ENCODE peak calls at places on chromosomes 4 and X, in four cellular contexts. Z, N, K and D are unnamed samples.

GRCh38 chr4:168831919-168832745 is 177.9 kb downstream of the CBR4 start:
- DNase-seq in Z (peak), N (peak), K (no peak), D (peak)

GRCh38 chr4:53189011-53189410 is 176.8 kb downstream of the SCFD2 start:
- DNase-seq in Z (no peak), N (peak), K (no peak), D (no peak)

GRCh38 chrX:123803331-123803983 is 56.4 kb upstream of the XIAP start:
- DNase-seq in Z (peak), N (peak), K (no peak), D (peak)

GRCh38 chr4:176065365-176066249 is at the start of gene WDR17:
- DNase-seq in Z (peak), N (peak), K (peak), D (peak)

GRCh38 chr4:67522851-67523671 is 22.2 kb downstream of the CENPC start:
- DNase-seq in Z (no peak), N (peak), K (no peak), D (peak)

GRCh38 chr4:125703443-125703842 is 388.7 kb downstream of the FAT4 start:
- DNase-seq in Z (no peak), N (peak), K (no peak), D (no peak)

GRCh38 chr4:13980317-13980716 is 352.8 kb upstream of the BOD1L1 start:
- DNase-seq in Z (no peak), N (peak), K (no peak), D (no peak)

GRCh38 chr4:171676555-171677215 is 136.5 kb upstream of the GALNTL6 start:
- DNase-seq in Z (no peak), N (no peak), K (peak), D (no peak)

GRCh38 chrX:104670051-104670450 is 104.1 kb downstream of the IL1RAPL2 start:
- DNase-seq in Z (no peak), N (no peak), K (no peak), D (no peak)

GRCh38 chr4:158823461-158823873 is 54.6 kb downstream of the FNIP2 start:
- DNase-seq in Z (no peak), N (peak), K (no peak), D (no peak)

GRCh38 chr4:137825505-137825904 is 293.2 kb upstream of the PCDH18 start:
- DNase-seq in Z (no peak), N (no peak), K (no peak), D (no peak)

GRCh38 chr4:137823007-137823406 is 290.7 kb upstream of the PCDH18 start:
- DNase-seq in Z (no peak), N (no peak), K (no peak), D (no peak)

DNA sequence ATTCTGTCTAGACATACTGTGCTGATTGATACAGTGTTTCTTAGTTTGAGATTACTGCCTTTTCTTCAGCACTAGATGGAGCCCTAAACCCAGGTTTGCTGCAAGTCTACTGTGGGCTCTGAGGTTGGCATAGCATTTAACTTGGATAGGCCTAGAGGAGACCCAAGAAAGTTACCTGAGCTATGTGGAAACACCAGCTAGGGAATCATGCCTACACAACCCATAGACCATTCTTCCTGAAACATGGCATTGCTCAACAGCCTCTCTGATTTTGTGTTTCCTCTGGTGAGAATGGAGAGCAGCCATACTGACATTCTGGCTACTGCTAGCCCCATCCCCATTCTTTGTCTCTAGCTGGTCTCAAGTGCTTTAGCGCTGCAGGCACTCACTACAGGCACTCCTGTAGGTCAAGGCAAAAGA is 287.7 kb upstream of the PCDH18 start:
- DNase-seq in Z (peak), N (peak), K (peak), D (no peak)
- TF ChIP-seq CTCF in Z (peak), N (peak), K (peak), D (peak)

DNA sequence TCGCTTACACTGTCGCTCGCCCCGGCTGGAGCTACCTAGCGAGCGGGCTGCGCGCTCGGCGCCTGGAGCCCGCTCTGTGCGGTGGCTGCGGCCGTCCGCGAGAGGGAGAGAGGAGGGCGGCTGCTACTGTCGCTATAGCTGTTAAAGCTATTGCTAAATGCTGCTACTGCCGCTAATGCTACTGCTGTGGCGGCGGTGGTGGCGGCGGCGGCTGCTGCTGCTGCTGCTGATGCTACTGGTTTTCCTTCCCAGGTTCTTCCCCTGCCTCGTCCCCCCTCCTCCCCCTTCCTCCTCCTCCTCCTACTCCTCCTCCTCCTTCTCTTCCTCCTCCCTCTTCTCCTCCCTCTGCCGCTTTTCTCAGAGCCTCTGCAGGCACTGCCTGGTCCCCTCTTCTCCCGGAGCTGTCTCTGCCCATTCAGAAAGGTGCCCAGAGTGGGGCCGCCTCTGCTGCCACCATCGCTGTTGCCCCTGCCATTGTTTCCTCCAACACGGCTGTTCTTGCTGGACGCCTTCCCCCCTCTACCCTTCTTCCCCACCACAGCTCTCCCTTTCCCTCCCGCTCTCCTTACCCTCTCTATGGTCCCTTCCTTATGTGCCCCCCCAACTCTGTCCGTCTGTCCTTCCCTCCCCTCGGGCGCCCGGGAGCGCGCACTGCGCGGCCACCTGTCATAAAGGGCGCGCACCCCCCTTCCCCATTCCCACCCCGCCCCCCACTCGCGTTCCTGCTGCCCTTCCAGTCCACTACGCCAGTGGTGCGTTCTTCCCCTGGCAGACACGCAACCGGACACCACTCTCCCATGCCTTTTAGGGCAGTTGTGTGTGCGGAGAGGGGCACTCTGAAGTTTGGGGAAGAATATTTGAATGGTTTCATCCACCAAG is at the start of gene NEXMIF:
- DNase-seq in Z (peak), N (no peak), K (no peak), D (no peak)
- TF ChIP-seq MXI1 in Z (no peak), N (no peak), K (no peak), D (no peak)

GRCh38 chr4:63717384-63717783 is 691.9 kb downstream of the TECRL start:
- DNase-seq in Z (peak), N (no peak), K (peak), D (peak)
- TF ChIP-seq CTCF in Z (peak), N (peak), K (peak), D (no peak)

GRCh38 chrX:39898147-39898546 is 199.6 kb downstream of the BCOR start:
- DNase-seq in Z (no peak), N (no peak), K (no peak), D (no peak)

GRCh38 chrX:39897741-39898097 is 200.0 kb downstream of the BCOR start:
- DNase-seq in Z (no peak), N (no peak), K (no peak), D (no peak)

GRCh38 chrX:39899059-39899458 is 198.7 kb downstream of the BCOR start:
- DNase-seq in Z (no peak), N (no peak), K (no peak), D (no peak)

GRCh38 chrX:39895228-39896110 is 202.3 kb downstream of the BCOR start:
- DNase-seq in Z (no peak), N (no peak), K (no peak), D (no peak)

DNA sequence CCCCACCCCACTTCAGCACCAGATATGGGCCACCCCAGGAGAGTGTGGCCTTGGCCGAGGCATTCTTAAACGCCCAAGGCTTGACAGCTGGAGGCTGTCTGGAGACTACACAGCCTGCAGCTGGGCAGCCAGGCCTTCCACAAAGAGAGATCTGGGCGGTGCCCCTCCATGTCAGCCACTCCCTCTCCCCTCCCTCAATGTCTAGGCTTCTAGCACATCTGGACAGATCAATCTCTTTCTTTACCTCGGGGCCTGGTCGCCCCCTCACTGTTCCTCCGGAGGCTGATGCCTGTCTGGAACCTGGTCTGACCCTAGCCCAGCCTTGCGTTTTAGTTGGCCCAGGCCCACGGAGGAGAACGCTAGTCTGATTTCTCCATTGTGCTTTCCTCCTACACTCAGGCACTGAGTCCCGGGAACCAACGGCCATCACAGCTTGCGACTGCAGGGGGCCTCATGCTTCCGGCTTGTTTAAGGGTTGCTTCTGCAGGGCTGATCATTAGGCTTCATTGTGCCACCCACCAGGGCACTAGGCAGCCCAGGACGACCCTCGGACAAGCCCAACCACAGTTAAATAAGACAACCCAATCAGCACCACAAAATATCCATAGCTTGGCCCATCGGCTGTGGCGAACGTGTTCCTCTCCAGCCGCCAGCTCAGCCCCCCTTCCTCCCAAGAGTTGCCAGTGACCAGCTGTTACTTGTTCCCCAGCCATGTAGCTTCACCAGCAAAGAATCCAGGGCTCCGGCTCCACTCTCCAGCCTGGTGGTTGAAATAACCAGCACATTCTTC is 200.6 kb downstream of the BCOR start:
- DNase-seq in Z (no peak), N (peak), K (no peak), D (no peak)
- TF ChIP-seq MXI1 in Z (no peak), N (no peak), K (no peak), D (no peak)

GRCh38 chr4:80221161-80221560 is 23.9 kb downstream of the PRDM8 start:
- DNase-seq in Z (no peak), N (peak), K (no peak), D (no peak)
- TF ChIP-seq CTCF in Z (peak), N (peak), K (peak), D (no peak)

GRCh38 chr4:105944535-105944934 is 49.3 kb downstream of the NPNT start:
- DNase-seq in Z (no peak), N (peak), K (no peak), D (no peak)
- TF ChIP-seq MXI1 in Z (no peak), N (no peak), K (no peak), D (no peak)

GRCh38 chrX:3963980-3964379 is 250.5 kb upstream of the PRKX start:
- DNase-seq in Z (no peak), N (no peak), K (no peak), D (no peak)

GRCh38 chrX:3960952-3961351 is 247.5 kb upstream of the PRKX start:
- DNase-seq in Z (no peak), N (no peak), K (no peak), D (no peak)

DNA sequence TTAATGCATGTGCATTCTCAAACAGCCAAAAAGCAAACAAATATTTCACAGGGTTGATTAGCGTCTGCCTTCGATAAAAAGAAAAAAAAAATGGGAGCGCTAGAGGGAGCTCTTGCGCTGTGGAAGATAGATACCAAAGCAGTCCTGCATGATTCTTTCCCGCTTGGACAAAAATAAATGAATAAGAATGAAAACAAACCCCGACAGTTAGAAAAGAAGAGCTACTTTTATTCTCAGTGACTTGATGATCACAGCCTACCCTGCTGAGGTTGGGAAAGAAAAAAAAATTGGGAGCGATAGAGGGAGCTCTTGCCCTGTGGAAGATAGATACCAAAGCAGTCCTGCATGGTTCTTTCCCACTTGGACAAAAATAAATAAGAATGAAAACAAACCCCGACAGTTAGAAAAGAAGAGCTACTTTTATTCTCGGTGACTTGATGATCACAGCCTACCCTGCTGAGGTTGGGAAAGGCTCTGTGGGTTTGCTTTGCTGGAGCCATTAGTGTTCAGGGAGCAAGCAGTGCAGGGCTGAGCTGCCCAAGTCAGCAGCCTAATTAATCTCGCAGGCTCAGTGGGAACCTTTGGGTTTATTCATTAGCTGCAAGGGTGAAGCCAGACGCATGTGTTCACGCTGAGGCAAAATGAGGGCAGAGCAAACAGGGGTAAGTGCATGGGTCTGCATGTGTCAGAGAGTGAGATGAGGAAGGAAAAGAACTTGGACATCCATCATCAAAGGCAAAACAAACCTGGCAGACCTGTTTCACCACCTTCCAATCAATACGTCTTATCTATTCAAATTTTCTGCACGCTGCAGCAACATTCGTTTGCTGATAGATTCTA is 249.3 kb upstream of the PRKX start:
- DNase-seq in Z (peak), N (peak), K (no peak), D (peak)
- TF ChIP-seq CTCF in Z (peak), N (peak), K (peak), D (peak)

GRCh38 chr4:138572007-138572406 is 329.9 kb upstream of the SLC7A11 start:
- DNase-seq in Z (no peak), N (peak), K (no peak), D (no peak)
- TF ChIP-seq MXI1 in Z (no peak), N (no peak), K (no peak), D (no peak)